ENCODE peak calls at places on chromosomes 11 and 22, in six cellular contexts. Q is H1, K is HepG2, Y is K562, C is SK-N-SH, G is GM12878. H is an unnamed sample.

GRCh38 chr11:76560219-76560618 is 110.3 kb downstream of the LRRC32 start:
- DNase-seq in C (no peak), Y (no peak), G (no peak), K (no peak), Q (no peak), H (no peak)

GRCh38 chr11:46896719-46897406 is 21.5 kb downstream of the LRP4 start:
- DNase-seq in K (peak), Q (no peak), G (no peak), Y (peak), C (peak), H (no peak)

GRCh38 chr22:47835726-47836125 is 1073.3 kb downstream of the TBC1D22A start:
- DNase-seq in K (peak), Y (no peak), Q (no peak), C (no peak), G (no peak), H (no peak)

GRCh38 chr11:25902476-25902875 is 429.5 kb upstream of the ANO3 start:
- DNase-seq in G (no peak), Q (no peak), C (no peak), K (no peak), Y (no peak), H (no peak)

GRCh38 chr11:128915148-128915519 is 24.0 kb downstream of the KCNJ5 start:
- DNase-seq in G (no peak), Y (no peak), Q (no peak), K (no peak), C (no peak), H (no peak)

GRCh38 chr22:20566420-20567260 is 59.2 kb downstream of the MED15 start:
- DNase-seq in G (no peak), K (no peak), C (no peak), Q (no peak), Y (no peak), H (no peak)

GRCh38 chr11:1557904-1558831 is 13.9 kb downstream of the DUSP8 start:
- DNase-seq in Y (no peak), Q (no peak), G (no peak), K (no peak), C (no peak), H (no peak)

GRCh38 chr11:21511835-21512440 is 680.9 kb upstream of the ANO5 start:
- DNase-seq in G (no peak), Q (peak), C (peak), Y (peak), K (peak), H (peak)

GRCh38 chr11:32003335-32003734 is 87.5 kb upstream of the RCN1 start:
- DNase-seq in C (no peak), Y (no peak), G (no peak), K (no peak), Q (no peak), H (no peak)

GRCh38 chr11:11171854-11172253 is 181.2 kb downstream of the CSNK2A3 start:
- DNase-seq in Y (no peak), Q (no peak), G (peak), K (no peak), C (no peak), H (no peak)

GRCh38 chr11:119904636-119905035 is 175.6 kb upstream of the NECTIN1 start:
- DNase-seq in Q (no peak), Y (no peak), K (no peak), G (no peak), C (no peak), H (no peak)

GRCh38 chr22:26975381-26975780 is 318.0 kb downstream of the MIAT start:
- DNase-seq in K (no peak), C (no peak), G (no peak), Y (no peak), Q (no peak), H (no peak)

GRCh38 chr22:31160328-31160978 is 471 bp downstream of the RNF185 start:
- DNase-seq in C (no peak), Y (peak), G (no peak), K (no peak), Q (no peak), H (no peak)

GRCh38 chr11:10581481-10582019 is 13.1 kb upstream of the LYVE1 start:
- DNase-seq in K (no peak), G (no peak), Q (no peak), Y (peak), C (no peak), H (peak)

GRCh38 chr11:66891849-66892660 is 35.2 kb downstream of the LRFN4 start:
- DNase-seq in K (peak), Y (peak), G (peak), C (no peak), Q (no peak), H (peak)

GRCh38 chr11:34281256-34281655 is 76.6 kb downstream of the ABTB2 start:
- DNase-seq in K (no peak), Q (no peak), Y (no peak), G (no peak), C (no peak), H (no peak)

GRCh38 chr11:73760066-73760679 is 701 bp downstream of the RAB6A start:
- DNase-seq in K (no peak), C (peak), G (no peak), Q (no peak), Y (peak), H (no peak)

GRCh38 chr11:122343247-122343646 is 227.2 kb upstream of the BLID start:
- DNase-seq in G (no peak), Q (no peak), Y (no peak), C (no peak), K (no peak), H (no peak)

GRCh38 chr11:9380773-9381172 is 3.7 kb upstream of the IPO7 start:
- DNase-seq in C (no peak), Y (no peak), K (no peak), Q (no peak), G (no peak), H (no peak)

GRCh38 chr11:78549624-78550409 is 24.8 kb downstream of the NARS2 start:
- DNase-seq in C (no peak), K (peak), Y (no peak), G (no peak), Q (no peak), H (no peak)

GRCh38 chr11:85661972-85662664 is 2.8 kb downstream of the CREBZF start:
- DNase-seq in G (no peak), Q (no peak), Y (peak), K (no peak), C (no peak), H (no peak)

GRCh38 chr11:59678118-59678812 is 9.4 kb upstream of the PATL1 start:
- DNase-seq in K (no peak), Y (no peak), G (no peak), Q (no peak), C (no peak), H (no peak)

DNA sequence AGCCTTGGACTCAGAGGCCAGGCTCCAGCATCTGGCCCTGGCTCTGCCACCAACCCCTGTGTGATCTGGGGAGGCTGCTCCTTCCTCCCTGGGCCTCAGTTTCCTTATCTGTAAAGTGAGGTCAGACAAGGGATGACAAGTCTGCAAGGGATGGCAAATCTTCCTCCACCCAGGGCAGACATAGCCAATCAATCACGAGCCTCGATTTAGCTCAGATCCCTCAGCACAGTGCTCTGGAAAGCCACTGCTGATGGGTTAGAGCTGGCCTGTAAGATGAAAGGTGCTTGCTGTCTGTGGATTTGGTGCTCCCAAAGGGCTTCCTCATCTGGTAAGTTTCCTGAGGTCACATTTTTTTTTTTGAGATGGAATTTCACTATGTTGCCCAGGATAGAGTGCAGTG is 20.2 kb downstream of the NPTXR start:
- DNase-seq in C (no peak), Q (no peak), Y (no peak), G (no peak), K (no peak), H (no peak)
- TF ChIP-seq GABPA in C (no peak), Q (no peak), Y (no peak), G (no peak), K (no peak), H (no peak)

GRCh38 chr22:39526736-39527171 is 5.8 kb downstream of the RPS19BP1 start:
- DNase-seq in C (no peak), K (no peak), Y (peak), G (no peak), Q (no peak), H (peak)
- H3K4me3 ChIP-seq in C (no peak), K (no peak), Y (no peak), G (no peak), Q (no peak), H (no peak)

DNA sequence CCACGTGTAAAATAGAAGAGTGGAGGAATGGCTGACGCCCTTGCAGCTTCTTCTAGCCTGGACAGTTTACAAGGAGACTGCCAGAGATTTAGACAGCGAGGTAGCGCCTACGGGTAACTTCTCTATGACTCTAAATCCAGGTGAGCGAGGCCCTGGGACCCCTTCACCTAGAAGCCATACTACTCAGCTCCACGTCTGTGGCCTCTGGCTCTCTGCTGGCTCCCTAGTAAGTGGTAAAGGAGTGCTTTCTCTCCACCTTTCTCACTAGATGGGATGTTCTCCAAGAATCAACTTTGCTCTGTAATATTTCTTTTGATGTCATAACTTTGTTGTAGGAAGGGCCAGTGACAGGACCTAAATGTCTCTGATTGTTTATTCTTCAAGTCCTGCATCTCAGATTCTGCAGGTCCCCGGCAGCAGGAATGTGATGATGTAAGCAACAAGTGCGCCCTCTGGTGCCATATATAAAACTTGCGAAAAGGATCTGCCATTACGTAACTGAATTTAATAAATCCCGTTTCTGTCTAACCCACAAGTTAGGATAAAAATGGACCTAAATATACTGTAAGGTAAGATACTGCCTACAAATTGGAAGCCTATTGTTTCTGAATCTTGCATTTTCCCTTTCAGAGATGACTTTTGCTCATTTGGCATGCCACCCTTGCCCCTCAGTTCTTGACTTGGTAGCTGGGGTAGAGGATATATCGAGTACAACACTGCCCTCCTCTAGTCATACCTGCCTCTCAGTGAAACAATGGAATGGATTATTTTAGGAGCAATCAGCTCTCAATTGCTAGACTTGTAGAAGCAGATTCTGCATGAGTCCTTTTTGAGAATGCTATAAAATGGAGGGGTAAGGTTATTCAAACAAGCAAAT is 11.0 kb upstream of the PTPN5 start:
- DNase-seq in K (peak), Q (no peak), C (peak), G (peak), Y (peak), H (peak)
- TF ChIP-seq GABPA in K (no peak), Q (no peak), C (no peak), G (no peak), Y (no peak), H (no peak)

DNA sequence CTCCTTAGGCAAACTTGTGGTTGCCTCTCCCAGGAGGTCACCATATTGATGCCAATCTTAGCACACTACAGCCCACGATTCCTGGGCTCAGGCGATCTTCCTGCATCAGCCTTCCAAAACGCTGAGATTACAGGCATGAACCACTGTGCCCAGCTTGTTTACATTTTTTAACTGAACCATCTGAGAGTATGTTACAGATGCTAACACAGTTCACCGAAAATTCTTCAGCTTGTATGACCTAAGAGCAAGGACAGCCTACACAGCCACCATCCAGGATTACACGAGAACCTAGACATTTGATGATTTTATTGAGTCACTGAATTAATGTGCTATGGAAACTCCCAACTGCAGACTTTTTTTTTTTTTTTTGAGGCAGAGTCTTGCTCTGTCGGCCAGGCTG is 5.8 kb upstream of the LGALS1 start:
- DNase-seq in Y (no peak), K (no peak), G (no peak), Q (no peak), C (no peak), H (no peak)
- H3K4me3 ChIP-seq in Y (no peak), K (no peak), G (no peak), Q (no peak), C (no peak), H (no peak)

GRCh38 chr22:25735657-25736056 is 6.3 kb upstream of the MYO18B start:
- DNase-seq in Y (no peak), K (no peak), C (no peak), Q (no peak), G (no peak), H (no peak)
- TF ChIP-seq GABPA in Y (no peak), K (no peak), C (no peak), Q (no peak), G (no peak), H (no peak)

DNA sequence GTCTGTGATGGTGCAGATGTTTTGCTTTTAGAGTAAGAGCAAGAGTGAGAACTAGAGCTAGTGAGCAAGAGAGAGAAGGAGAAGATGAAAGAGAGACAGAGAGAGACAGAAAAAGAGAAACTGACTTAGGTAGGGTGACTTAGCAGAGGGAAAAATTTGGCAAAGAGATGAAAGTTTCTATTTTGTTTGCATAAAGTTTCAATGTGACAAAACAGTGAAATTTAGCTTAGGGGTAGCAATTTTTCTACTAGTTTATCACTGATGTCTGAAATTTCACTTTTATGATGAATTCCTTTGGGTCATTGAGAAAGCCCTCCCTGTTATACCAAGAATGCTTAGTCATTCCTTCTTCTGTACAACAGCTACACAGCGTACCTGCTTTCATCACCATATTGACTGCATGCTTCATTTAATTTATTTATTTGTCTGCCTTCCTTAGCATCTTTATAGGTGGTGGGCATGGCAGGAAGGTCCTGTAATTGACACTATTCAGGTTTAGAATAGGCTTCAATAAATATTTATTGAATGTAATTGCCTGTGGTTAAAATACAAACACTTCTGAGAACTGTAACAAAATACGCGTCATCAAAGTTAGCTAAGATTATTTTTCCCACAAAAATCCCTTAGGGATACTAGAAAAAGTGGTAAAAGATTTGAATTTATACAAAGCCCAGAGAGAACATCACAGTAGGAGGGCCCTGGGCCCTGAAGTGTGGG is 19.9 kb upstream of the CTSC start:
- DNase-seq in Q (no peak), G (peak), K (no peak), Y (peak), C (no peak), H (no peak)
- H3K4me3 ChIP-seq in Q (no peak), G (peak), K (no peak), Y (no peak), C (no peak), H (no peak)

GRCh38 chr22:24235315-24235714 is 9.6 kb downstream of the GGT5 start:
- DNase-seq in C (peak), G (no peak), Y (no peak), K (no peak), Q (no peak), H (no peak)

GRCh38 chr22:24233235-24233634 is 11.6 kb downstream of the GGT5 start:
- DNase-seq in Y (no peak), K (no peak), C (no peak), G (no peak), Q (no peak), H (no peak)

GRCh38 chr22:24232124-24232523 is 12.8 kb downstream of the GGT5 start:
- DNase-seq in G (no peak), C (peak), Y (no peak), K (no peak), Q (no peak), H (no peak)

GRCh38 chr22:24232725-24233124 is 12.2 kb downstream of the GGT5 start:
- DNase-seq in C (peak), Q (no peak), K (no peak), Y (no peak), G (no peak), H (no peak)

DNA sequence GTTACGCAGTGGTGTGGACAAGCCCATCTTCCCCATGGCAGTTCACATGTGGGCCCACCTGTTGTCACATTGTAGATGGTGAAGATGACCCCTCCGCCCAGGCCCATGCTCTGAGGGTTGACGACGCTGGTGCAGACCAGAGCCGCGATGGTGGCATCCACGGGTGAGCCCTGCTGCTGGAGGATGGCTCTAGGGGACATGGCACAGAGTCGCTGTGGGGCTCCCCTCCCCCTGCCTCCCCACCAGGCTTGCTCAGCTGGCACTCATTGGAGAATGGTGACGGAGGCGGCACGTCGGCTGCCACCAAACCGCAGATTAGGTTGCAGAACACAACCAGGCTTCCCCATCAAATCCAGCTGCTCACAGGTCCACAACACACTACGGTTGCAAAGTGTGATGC is 11.1 kb downstream of the GGT5 start:
- DNase-seq in C (peak), K (no peak), Q (no peak), Y (no peak), G (no peak), H (no peak)
- TF ChIP-seq GABPA in C (no peak), K (no peak), Q (no peak), Y (no peak), G (no peak), H (no peak)

GRCh38 chr11:121300972-121301699 is 8.6 kb downstream of the SC5D start:
- DNase-seq in Y (no peak), K (no peak), C (no peak), Q (no peak), G (no peak), H (no peak)
- H3K4me3 ChIP-seq in Y (no peak), K (no peak), C (no peak), Q (no peak), G (no peak), H (no peak)

DNA sequence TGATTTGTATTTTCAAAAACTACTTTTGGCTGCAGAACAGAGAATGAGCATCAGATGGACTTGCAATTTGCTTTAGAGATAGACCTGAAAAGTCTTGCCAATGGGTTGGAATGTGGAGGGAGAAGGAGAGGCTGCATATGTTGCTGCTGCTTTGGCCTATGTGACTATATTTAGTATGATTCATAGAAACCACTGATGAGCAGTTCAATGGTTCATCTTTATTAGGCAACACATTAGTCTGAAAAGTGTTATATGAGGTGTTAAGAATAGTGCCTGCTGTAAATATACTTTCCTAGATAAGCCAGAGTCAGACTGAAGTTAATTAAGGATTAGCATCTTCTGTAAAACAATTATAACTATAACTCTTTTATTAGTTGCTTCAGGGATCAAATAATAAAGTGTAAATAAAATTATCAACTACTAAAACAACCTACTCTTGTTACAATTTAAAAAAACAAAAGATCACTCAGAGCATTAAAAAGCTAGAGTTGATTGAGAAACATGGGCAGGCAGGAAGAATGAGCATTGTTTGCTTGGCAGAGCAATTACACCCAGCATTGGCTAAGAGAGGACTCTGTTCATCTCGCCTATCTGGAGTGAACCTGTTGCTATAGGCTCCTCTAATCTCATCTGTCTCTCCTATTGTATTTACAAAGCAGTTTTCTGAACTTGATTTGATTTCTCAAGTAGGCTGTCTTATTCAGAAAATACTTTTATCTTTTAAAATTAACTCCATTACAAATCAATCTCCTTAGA is 36.3 kb downstream of the HORMAD2 start:
- DNase-seq in G (no peak), Q (no peak), C (no peak), K (peak), Y (no peak), H (peak)
- TF ChIP-seq GABPA in G (no peak), Q (no peak), C (no peak), K (no peak), Y (no peak), H (no peak)

H was measured in HL-60.